ENCODE peak calls at places on chromosomes 5 and 9, in eight cellular contexts. D is HCT116, V is fibroblast of lung, R is neural progenitor cell, G is endothelial cell of umbilical vein, I is SK-N-SH, Q is DND-41, P is astrocyte. A is an unnamed sample.

GRCh38 chr5:88045931-88046461 is 222.6 kb downstream of the TMEM161B start:
- DNase-seq in D (no peak), V (no peak), R (peak; percentile 39), G (no peak), I (no peak), Q (no peak), P (no peak), A (no peak)

GRCh38 chr5:82445729-82446349 is 167.7 kb upstream of the RPS23 start:
- DNase-seq in D (no peak), V (no peak), R (no peak), G (no peak), I (no peak), Q (no peak), P (no peak), A (no peak)

GRCh38 chr5:18281947-18282557 is 647.8 kb downstream of the TAF11L14 start:
- DNase-seq in D (no peak), V (peak; percentile 75), R (peak; percentile 25), G (peak; percentile 52), I (peak; percentile 51), Q (no peak), P (peak; percentile 32), A (peak; percentile 67)

GRCh38 chr5:7210549-7210948 is 185.4 kb upstream of the ADCY2 start:
- DNase-seq in D (no peak), V (no peak), R (no peak), G (no peak), I (no peak), Q (no peak), P (no peak), A (no peak)

GRCh38 chr9:4769321-4770080 is 23.2 kb upstream of the RCL1 start:
- DNase-seq in D (no peak), V (no peak), R (no peak), G (no peak), I (no peak), Q (no peak), P (peak; percentile 35), A (peak; percentile 79)

GRCh38 chr5:98698359-98698758 is 75.1 kb upstream of the RGMB start:
- DNase-seq in D (no peak), V (no peak), R (no peak), G (no peak), I (no peak), Q (no peak), P (peak; percentile 57), A (peak; percentile 27)

GRCh38 chr5:156505101-156505500 is 178.1 kb downstream of the SGCD start:
- DNase-seq in D (no peak), V (no peak), R (no peak), G (no peak), I (no peak), Q (no peak), P (no peak), A (no peak)

GRCh38 chr5:84564311-84564710 is 179.6 kb upstream of the EDIL3 start:
- DNase-seq in D (no peak), V (peak; percentile 57), R (no peak), G (no peak), I (no peak), Q (no peak), P (peak; percentile 57), A (no peak)

GRCh38 chr9:74653437-74654080 is 156.4 kb downstream of the RORB start:
- DNase-seq in D (no peak), V (peak; percentile 26), R (no peak), G (no peak), I (no peak), Q (no peak), P (no peak), A (no peak)

GRCh38 chr9:34651286-34651685 is 699 bp upstream of the IL11RA start:
- DNase-seq in D (no peak), V (peak; percentile 23), R (no peak), G (peak; percentile 20), I (no peak), Q (no peak), P (peak; percentile 33), A (peak; percentile 75)

GRCh38 chr9:107685901-107686300 is 196.3 kb upstream of the KLF4 start:
- DNase-seq in D (no peak), V (no peak), R (no peak), G (no peak), I (no peak), Q (no peak), P (peak; percentile 37), A (peak; percentile 60)

GRCh38 chr9:88291056-88291455 is 97.2 kb upstream of the SPIN1 start:
- DNase-seq in D (no peak), V (no peak), R (no peak), G (no peak), I (no peak), Q (no peak), P (no peak), A (no peak)

GRCh38 chr9:91062281-91062680 is 260.7 kb downstream of the SYK start:
- DNase-seq in D (no peak), V (no peak), R (no peak), G (no peak), I (no peak), Q (no peak), P (no peak), A (no peak)

GRCh38 chr5:13878357-13878756 is 66.1 kb downstream of the DNAH5 start:
- DNase-seq in D (no peak), V (no peak), R (peak; percentile 34), G (no peak), I (no peak), Q (no peak), P (no peak), A (no peak)

GRCh38 chr5:122190156-122190555 is 60.8 kb downstream of the ZNF474 start:
- DNase-seq in D (no peak), V (no peak), R (no peak), G (no peak), I (no peak), Q (no peak), P (no peak), A (no peak)

GRCh38 chr9:70463877-70464276 is 49.4 kb upstream of the KLF9 start:
- DNase-seq in D (no peak), V (no peak), R (no peak), G (no peak), I (no peak), Q (no peak), P (no peak), A (no peak)
- H2AFZ ChIP-seq in D (no peak overlapping the region), V (no peak overlapping the region), R (no peak overlapping the region), G (no peak overlapping the region), I (no peak overlapping the region), Q (no peak overlapping the region), P (no peak overlapping the region), A (no peak overlapping the region)

DNA sequence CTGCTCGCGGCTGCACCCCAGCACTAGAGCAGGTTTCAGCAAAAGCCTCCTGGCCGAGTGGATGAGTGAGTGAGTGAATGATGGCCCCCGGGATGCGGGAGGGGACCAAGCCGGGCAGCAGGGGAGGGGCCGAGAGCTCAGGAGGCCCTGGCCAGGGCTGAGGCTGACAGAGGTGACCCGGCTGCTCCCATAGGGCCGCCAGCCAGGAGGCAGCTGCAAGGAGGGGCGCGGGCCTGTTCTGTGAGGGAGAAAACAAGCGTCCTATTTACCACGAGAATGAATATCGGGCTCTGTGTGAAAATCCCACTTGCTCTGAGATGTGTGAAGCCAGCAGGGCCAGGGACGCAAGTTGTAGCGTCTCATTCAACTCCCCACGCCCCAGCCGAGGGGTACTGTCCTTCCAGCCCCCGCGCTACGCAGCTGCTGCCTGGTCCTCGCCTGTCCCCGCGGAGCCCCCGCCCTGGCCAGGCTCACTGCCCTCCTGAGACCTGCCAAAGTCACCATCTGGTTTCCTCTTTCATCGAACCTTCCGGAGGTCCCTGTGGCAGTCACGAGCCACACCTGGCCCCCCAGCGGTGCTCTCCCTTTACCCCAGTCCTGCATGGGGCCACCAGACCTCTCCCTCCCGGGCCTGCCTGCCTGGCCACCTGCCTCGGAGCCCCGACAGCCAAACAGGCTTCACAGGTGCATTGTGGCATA is 38.8 kb downstream of the RASGEF1C start:
- DNase-seq in D (no peak), V (peak; percentile 20), R (peak; percentile 19), G (no peak), I (no peak), Q (no peak), P (no peak), A (no peak)
- H2AFZ ChIP-seq in D (no peak overlapping the region), V (no peak overlapping the region), R (peak overlapping the region; percentile 68), G (no peak overlapping the region), I (no peak overlapping the region), Q (no peak overlapping the region), P (peak overlapping the region; percentile 18), A (no peak overlapping the region)

DNA sequence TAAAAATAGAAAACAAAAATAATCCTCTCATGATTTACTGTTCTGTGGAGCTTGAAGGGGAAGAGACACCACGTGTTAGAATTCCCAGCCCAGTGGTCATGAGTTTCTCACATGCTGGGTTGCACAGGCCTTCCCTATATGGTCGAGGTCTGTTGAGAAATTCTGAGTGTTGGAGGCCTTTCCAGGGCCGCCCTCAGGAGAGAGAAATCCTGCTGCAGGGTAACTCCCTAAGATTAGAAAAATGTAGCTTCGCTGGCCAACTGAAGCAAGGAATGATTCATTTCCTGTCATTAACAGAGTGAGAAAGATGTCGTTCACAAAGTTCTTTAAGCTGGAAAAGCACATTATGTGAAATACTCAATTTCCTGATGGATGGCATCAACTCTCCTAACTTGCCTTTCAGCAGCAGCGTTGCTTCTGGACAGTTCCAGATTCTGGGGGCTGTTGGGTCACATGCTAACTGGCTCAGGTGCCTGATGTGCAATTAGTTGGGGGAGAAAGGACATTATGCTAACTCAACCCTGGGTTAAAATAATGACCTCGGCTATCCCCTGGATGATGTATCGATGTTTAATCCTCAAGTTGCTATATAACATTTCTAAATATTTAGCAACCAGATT is 104.8 kb upstream of the CD180 start:
- DNase-seq in D (no peak), V (peak; percentile 98), R (no peak), G (peak; percentile 88), I (no peak), Q (no peak), P (peak; percentile 92), A (peak; percentile 95)
- H2AFZ ChIP-seq in D (no peak overlapping the region), V (no peak overlapping the region), R (no peak overlapping the region), G (peak overlapping the region; percentile 34), I (peak overlapping the region; percentile 57), Q (no peak overlapping the region), P (no peak overlapping the region), A (no peak overlapping the region)

GRCh38 chr9:130200038-130200979 is 28.1 kb downstream of the NCS1 start:
- DNase-seq in D (no peak), V (no peak), R (no peak), G (no peak), I (no peak), Q (no peak), P (peak; percentile 46), A (peak; percentile 23)
- H2AFZ ChIP-seq in D (no peak overlapping the region), V (no peak overlapping the region), R (no peak overlapping the region), G (no peak overlapping the region), I (no peak overlapping the region), Q (no peak overlapping the region), P (no peak overlapping the region), A (no peak overlapping the region)

A was measured in GM23248.